ENCODE peak calls at places on chromosome 12, in five cellular contexts. Q, O, P, V and L are unnamed samples.

GRCh38 chr12:2383276-2384028 is 330.7 kb downstream of the CACNA1C start:
- DNase-seq in V (no peak), P (peak), Q (no peak), O (no peak), L (peak)

GRCh38 chr12:5232826-5233500 is 189.3 kb downstream of the KCNA5 start:
- DNase-seq in P (no peak), O (no peak), V (no peak), Q (no peak), L (no peak)

GRCh38 chr12:123478762-123479161 is 20.8 kb downstream of the SNRNP35 start:
- DNase-seq in P (no peak), O (no peak), V (no peak), Q (peak), L (no peak)

GRCh38 chr12:39490500-39491276 is 47.8 kb upstream of the KIF21A start:
- DNase-seq in O (no peak), P (no peak), V (no peak), Q (peak), L (no peak)

GRCh38 chr12:16344269-16344668 is 3.2 kb upstream of the MGST1 start:
- DNase-seq in O (peak), V (no peak), P (peak), Q (peak), L (no peak)

GRCh38 chr12:60847281-60847680 is 1251.5 kb downstream of the SLC16A7 start:
- DNase-seq in V (no peak), O (no peak), Q (no peak), P (no peak), L (no peak)

GRCh38 chr12:28709996-28710685 is 438.9 kb upstream of the FAR2 start:
- DNase-seq in P (no peak), O (no peak), V (no peak), Q (peak), L (no peak)

GRCh38 chr12:122672515-122672914 is 30.6 kb downstream of the HCAR2 start:
- DNase-seq in O (no peak), V (no peak), Q (no peak), P (no peak), L (no peak)

GRCh38 chr12:54984602-54985376 is at the start of gene TESPA1:
- DNase-seq in P (no peak), O (no peak), V (no peak), Q (no peak), L (no peak)

GRCh38 chr12:116295327-116296263 is 18.1 kb upstream of the MED13L start:
- DNase-seq in O (peak), V (no peak), P (no peak), Q (no peak), L (no peak)

GRCh38 chr12:104680070-104680469 is 223.3 kb downstream of the CHST11 start:
- DNase-seq in V (no peak), Q (no peak), P (peak), O (no peak), L (peak)

GRCh38 chr12:74598819-74599218 is 61.2 kb downstream of the ATXN7L3B start:
- DNase-seq in V (no peak), Q (peak), O (no peak), P (no peak), L (no peak)

GRCh38 chr12:85825751-85826150 is 10.5 kb downstream of the RASSF9 start:
- DNase-seq in O (no peak), P (no peak), Q (peak), V (no peak), L (no peak)

GRCh38 chr12:58025431-58025830 is 84.1 kb downstream of the ATP23 start:
- DNase-seq in P (no peak), Q (no peak), V (no peak), O (no peak), L (no peak)

GRCh38 chr12:110223777-110224378 is 57.2 kb upstream of the ATP2A2 start:
- DNase-seq in Q (peak), O (no peak), P (no peak), V (no peak), L (no peak)

GRCh38 chr12:20491290-20491689 is 123.0 kb downstream of the PDE3A start:
- DNase-seq in P (no peak), Q (no peak), O (no peak), V (no peak), L (no peak)

GRCh38 chr12:90460681-90461080 is 494.3 kb downstream of the CCER1 start:
- DNase-seq in P (no peak), O (no peak), V (no peak), Q (no peak), L (no peak)

GRCh38 chr12:108400060-108400459 is 60.9 kb upstream of the CMKLR1 start:
- DNase-seq in V (no peak), P (no peak), O (no peak), Q (no peak), L (no peak)

GRCh38 chr12:49866859-49867579 is 24.1 kb upstream of the BCDIN3D start:
- DNase-seq in O (peak), Q (no peak), V (peak), P (peak), L (peak)

GRCh38 chr12:89539425-89540117 is 13.7 kb upstream of the POC1B start:
- DNase-seq in V (no peak), Q (no peak), P (no peak), O (no peak), L (no peak)

GRCh38 chr12:104372721-104373335 is 69.3 kb downstream of the EID3 start:
- DNase-seq in O (no peak), P (no peak), Q (no peak), V (no peak), L (no peak)

GRCh38 chr12:53973093-53974042 is at the start of gene HOXC11:
- DNase-seq in P (no peak), V (no peak), O (peak), Q (no peak), L (no peak)

GRCh38 chr12:30794020-30794419 is 39.3 kb upstream of the CAPRIN2 start:
- DNase-seq in V (no peak), O (no peak), P (no peak), Q (no peak), L (no peak)

GRCh38 chr12:128077211-128077916 is 189.6 kb upstream of the TMEM132C start:
- DNase-seq in V (no peak), Q (peak), O (no peak), P (no peak), L (no peak)

GRCh38 chr12:94326727-94327126 is 132.9 kb downstream of the CEP83 start:
- DNase-seq in O (no peak), V (no peak), P (no peak), Q (peak), L (no peak)

GRCh38 chr12:116878567-116879508 is 2.4 kb downstream of the HRK start:
- DNase-seq in O (no peak), P (no peak), Q (no peak), V (peak), L (peak)

GRCh38 chr12:4482936-4483335 is 37.3 kb upstream of the FGF6 start:
- DNase-seq in P (no peak), V (no peak), O (no peak), Q (no peak), L (no peak)

DNA sequence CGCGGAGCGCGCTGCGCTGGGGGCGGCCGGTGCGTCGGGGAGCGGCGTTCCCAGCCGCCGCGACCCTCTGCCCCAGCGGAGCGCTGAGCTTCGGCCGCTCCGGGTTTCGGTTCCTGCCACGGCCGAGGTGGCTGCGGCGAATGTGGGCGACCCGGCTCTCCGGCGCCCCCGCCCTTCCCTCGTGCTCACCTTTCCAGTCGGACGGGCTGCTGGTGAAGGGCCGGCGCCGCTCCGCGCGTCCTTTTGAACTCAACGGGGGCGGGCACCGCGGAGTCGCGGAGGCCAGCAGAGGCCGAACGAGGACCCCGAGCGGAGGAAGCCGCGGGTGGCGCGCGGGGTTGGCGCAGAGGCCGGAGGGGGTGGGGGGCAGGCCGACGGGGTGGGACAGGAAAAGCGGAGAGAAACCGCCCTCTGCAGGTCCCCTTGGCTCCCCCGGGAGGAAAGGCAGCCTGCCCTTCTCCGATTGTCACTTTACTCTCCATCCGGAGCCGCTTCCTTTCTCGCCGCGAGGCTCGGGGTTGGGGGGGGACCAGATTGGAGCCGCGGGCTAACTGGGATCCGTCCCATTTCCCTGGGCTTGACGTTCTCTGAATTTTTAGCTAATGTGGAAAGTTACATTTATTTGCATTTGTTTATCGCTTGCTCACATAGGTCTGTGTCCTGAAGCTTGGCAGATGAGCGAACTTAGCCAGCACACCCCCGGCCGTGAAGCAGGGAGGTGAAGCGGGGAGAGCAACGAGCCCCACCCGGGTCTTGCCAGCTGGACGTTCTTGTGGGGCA is at the start of gene SMAGP:
- DNase-seq in P (peak), V (peak), O (peak), Q (peak), L (peak)
- H2AFZ ChIP-seq in P (peak), V (peak), O (peak), Q (peak), L (peak)

GRCh38 chr12:51421266-51421884 is 3.3 kb upstream of the SLC4A8 start:
- DNase-seq in P (peak), V (peak), Q (peak), O (peak), L (peak)
- H2AFZ ChIP-seq in P (no peak), V (no peak), Q (no peak), O (no peak), L (no peak)

GRCh38 chr12:26830358-26830757 is 2.6 kb downstream of the ITPR2 start:
- DNase-seq in O (no peak), Q (no peak), P (no peak), V (no peak), L (no peak)
- H2AFZ ChIP-seq in O (no peak), Q (no peak), P (no peak), V (no peak), L (no peak)

GRCh38 chr12:10668526-10668925 is 5.3 kb downstream of the STYK1 start:
- DNase-seq in P (no peak), Q (no peak), O (no peak), V (no peak), L (no peak)

GRCh38 chr12:10669533-10669932 is 4.3 kb downstream of the STYK1 start:
- DNase-seq in O (no peak), V (no peak), Q (no peak), P (no peak), L (no peak)

GRCh38 chr12:10672231-10672868 is 1.5 kb downstream of the STYK1 start:
- DNase-seq in O (no peak), P (no peak), V (no peak), Q (no peak), L (no peak)

DNA sequence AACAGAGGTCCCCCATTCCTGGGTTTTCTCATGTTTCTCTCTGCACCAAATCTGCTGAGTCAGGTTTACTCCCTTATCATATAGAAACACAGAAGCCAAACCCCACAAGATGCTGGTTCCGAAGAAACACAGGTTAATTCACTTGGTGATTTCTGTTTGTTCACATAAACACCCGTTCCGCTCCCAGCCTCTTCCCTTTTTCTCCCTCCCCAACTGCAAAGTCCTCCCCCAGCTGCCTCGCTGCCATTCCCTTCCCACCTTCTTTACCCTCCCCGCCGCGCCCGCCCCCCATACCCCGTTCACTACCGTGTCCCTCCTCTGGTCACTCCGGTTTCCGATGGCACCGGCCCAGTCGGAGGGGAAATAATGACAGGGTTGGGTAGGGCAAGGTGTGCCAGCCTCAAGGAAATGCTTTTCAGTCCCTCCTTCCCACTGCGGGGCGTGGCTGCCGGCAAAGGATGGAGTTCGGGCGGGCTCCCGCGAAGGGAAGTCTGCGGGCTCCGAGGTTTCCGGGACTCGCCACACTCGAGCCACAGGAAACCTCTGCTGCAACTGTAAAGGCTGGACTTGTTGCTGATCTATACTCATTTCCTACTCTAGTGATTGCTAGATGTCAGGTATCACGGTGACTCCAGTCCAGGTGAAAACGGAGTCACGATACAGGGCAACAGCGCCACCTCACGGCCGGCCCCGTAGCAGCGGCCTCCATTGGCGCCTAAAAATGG is at the start of gene STYK1:
- DNase-seq in P (peak), O (peak), V (peak), Q (peak), L (peak)
- H2AFZ ChIP-seq in P (no peak), O (peak), V (peak), Q (peak), L (peak)

GRCh38 chr12:43315961-43316360 is 236.0 kb downstream of the ADAMTS20 start:
- DNase-seq in O (no peak), V (no peak), P (no peak), Q (peak), L (no peak)
- H2AFZ ChIP-seq in O (no peak), V (no peak), P (no peak), Q (no peak), L (no peak)

GRCh38 chr12:64160021-64160717 is 61.9 kb downstream of the KICS2 start:
- DNase-seq in V (no peak), Q (no peak), P (no peak), O (no peak), L (no peak)
- H2AFZ ChIP-seq in V (no peak), Q (no peak), P (no peak), O (no peak), L (peak)

GRCh38 chr12:17640615-17641014 is 449.4 kb downstream of the RERGL start:
- DNase-seq in Q (no peak), P (no peak), O (no peak), V (no peak), L (no peak)

DNA sequence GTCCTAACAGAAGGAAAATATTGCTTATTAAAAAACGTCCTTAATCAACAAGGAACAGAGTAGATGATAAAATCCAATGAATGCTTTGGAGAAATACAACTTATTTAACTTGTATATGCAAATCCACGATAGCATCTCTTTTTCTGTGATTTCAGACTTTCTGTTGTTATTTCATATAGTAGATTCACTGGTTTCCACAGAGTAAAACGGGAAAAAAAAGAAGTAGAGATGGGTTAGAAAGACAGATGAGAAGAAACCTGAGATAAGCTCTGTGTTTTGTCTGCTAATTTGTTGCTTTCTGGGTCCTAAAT is 447.7 kb downstream of the RERGL start:
- DNase-seq in P (no peak), V (no peak), O (no peak), Q (no peak), L (no peak)
- H2AFZ ChIP-seq in P (no peak), V (peak), O (peak), Q (peak), L (peak)

DNA sequence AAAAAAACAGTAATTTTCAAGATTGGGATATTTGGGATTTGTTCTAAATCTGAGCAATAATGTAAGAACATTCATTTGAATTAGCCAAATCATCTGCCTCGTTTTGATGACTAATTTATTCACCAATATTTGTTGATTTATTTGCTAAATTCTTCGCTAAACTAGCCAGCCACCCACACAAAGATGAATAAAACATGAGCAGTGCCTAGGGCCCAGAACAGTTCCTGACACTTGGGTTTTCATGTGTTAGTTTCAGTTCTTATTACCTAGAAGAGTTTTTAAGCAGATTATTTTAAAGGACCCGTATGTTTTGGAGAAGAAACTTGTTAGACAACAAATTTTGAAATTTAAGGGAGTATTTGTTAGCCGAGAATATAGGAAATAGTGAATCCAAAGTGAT is 1.5 kb downstream of the ETNK1 start:
- DNase-seq in Q (peak), V (no peak), O (peak), P (no peak), L (no peak)
- H2AFZ ChIP-seq in Q (no peak), V (no peak), O (peak), P (no peak), L (no peak)